ENCODE peak calls at places on chromosomes 6 and 20, in six cellular contexts. One of them, this sample, is unnamed.

GRCh38 chr6:112307707-112308106 is 39.4 kb upstream of the RFPL4B start:
- DNase-seq in ovary: no peak
- DNase-seq in IMR-90: peak; percentile 53
- DNase-seq in neural progenitor cell: no peak
- DNase-seq in breast epithelium: no peak
- DNase-seq in fibroblast of lung: no peak
- DNase-seq in this sample: no peak

GRCh38 chr6:47126647-47127339 is 84.7 kb upstream of the ADGRF1 start:
- DNase-seq in neural progenitor cell: no peak
- DNase-seq in IMR-90: no peak
- DNase-seq in breast epithelium: no peak
- DNase-seq in fibroblast of lung: no peak
- DNase-seq in ovary: no peak
- DNase-seq in this sample: no peak

GRCh38 chr6:157272866-157273755 is 50.2 kb downstream of the TMEM242 start:
- DNase-seq in breast epithelium: no peak
- DNase-seq in fibroblast of lung: no peak
- DNase-seq in IMR-90: no peak
- DNase-seq in ovary: no peak
- DNase-seq in neural progenitor cell: peak; percentile 37
- DNase-seq in this sample: peak; percentile 34

GRCh38 chr6:87722831-87723726 is 21.0 kb upstream of the AKIRIN2 start:
- DNase-seq in IMR-90: peak; percentile 95
- DNase-seq in ovary: no peak
- DNase-seq in breast epithelium: peak; percentile 65
- DNase-seq in fibroblast of lung: peak; percentile 98
- DNase-seq in neural progenitor cell: peak; percentile 76
- DNase-seq in this sample: no peak

GRCh38 chr6:16320533-16321340 is 82.3 kb downstream of the GMPR start:
- DNase-seq in neural progenitor cell: no peak
- DNase-seq in IMR-90: peak; percentile 91
- DNase-seq in ovary: no peak
- DNase-seq in fibroblast of lung: peak; percentile 90
- DNase-seq in breast epithelium: no peak
- DNase-seq in this sample: no peak

GRCh38 chr6:43770417-43771209 is 602 bp downstream of the VEGFA start:
- DNase-seq in fibroblast of lung: peak; percentile 69
- DNase-seq in IMR-90: peak; percentile 69
- DNase-seq in breast epithelium: peak; percentile 52
- DNase-seq in ovary: peak; percentile 45
- DNase-seq in neural progenitor cell: peak; percentile 79
- DNase-seq in this sample: no peak

GRCh38 chr20:48686238-48687096 is 141.3 kb downstream of the PREX1 start:
- DNase-seq in fibroblast of lung: peak; percentile 50
- DNase-seq in breast epithelium: no peak
- DNase-seq in neural progenitor cell: peak; percentile 42
- DNase-seq in IMR-90: no peak
- DNase-seq in ovary: no peak
- DNase-seq in this sample: no peak

GRCh38 chr6:83057705-83058321 is 7.8 kb downstream of the UBE3D start:
- DNase-seq in ovary: no peak
- DNase-seq in IMR-90: peak; percentile 55
- DNase-seq in fibroblast of lung: peak; percentile 55
- DNase-seq in neural progenitor cell: peak; percentile 70
- DNase-seq in breast epithelium: no peak
- DNase-seq in this sample: no peak

GRCh38 chr20:62651285-62652021 is 9.2 kb downstream of the SLCO4A1 start:
- DNase-seq in IMR-90: peak; percentile 49
- DNase-seq in fibroblast of lung: peak; percentile 64
- DNase-seq in ovary: no peak
- DNase-seq in breast epithelium: peak; percentile 57
- DNase-seq in neural progenitor cell: no peak
- DNase-seq in this sample: peak; percentile 84

GRCh38 chr6:139483082-139483481 is 108.6 kb upstream of the CITED2 start:
- DNase-seq in neural progenitor cell: peak; percentile 60
- DNase-seq in IMR-90: no peak
- DNase-seq in fibroblast of lung: no peak
- DNase-seq in breast epithelium: no peak
- DNase-seq in ovary: no peak
- DNase-seq in this sample: no peak

GRCh38 chr6:135506270-135506997 is 8.9 kb upstream of the AHI1 start:
- DNase-seq in fibroblast of lung: peak; percentile 85
- DNase-seq in neural progenitor cell: peak; percentile 37
- DNase-seq in IMR-90: peak; percentile 74
- DNase-seq in breast epithelium: no peak
- DNase-seq in ovary: no peak
- DNase-seq in this sample: no peak

GRCh38 chr6:42720739-42721138 is 1.7 kb downstream of the PRPH2 start:
- DNase-seq in ovary: no peak
- DNase-seq in neural progenitor cell: no peak
- DNase-seq in IMR-90: peak; percentile 53
- DNase-seq in breast epithelium: no peak
- DNase-seq in fibroblast of lung: no peak
- DNase-seq in this sample: no peak

GRCh38 chr6:124783344-124783743 is 178.9 kb upstream of the RNF217 start:
- DNase-seq in ovary: no peak
- DNase-seq in IMR-90: no peak
- DNase-seq in fibroblast of lung: no peak
- DNase-seq in neural progenitor cell: no peak
- DNase-seq in breast epithelium: no peak
- DNase-seq in this sample: no peak

GRCh38 chr6:68638225-68638900 is 3.3 kb downstream of the ADGRB3 start:
- DNase-seq in ovary: no peak
- DNase-seq in neural progenitor cell: peak; percentile 43
- DNase-seq in fibroblast of lung: peak; percentile 74
- DNase-seq in breast epithelium: no peak
- DNase-seq in IMR-90: peak; percentile 47
- DNase-seq in this sample: no peak

GRCh38 chr6:33209856-33210255 is 1.6 kb downstream of the RING1 start:
- DNase-seq in IMR-90: no peak
- DNase-seq in breast epithelium: no peak
- DNase-seq in neural progenitor cell: no peak
- DNase-seq in fibroblast of lung: no peak
- DNase-seq in ovary: no peak
- DNase-seq in this sample: no peak

GRCh38 chr20:33658929-33659328 is 3.2 kb upstream of the C20orf144 start:
- DNase-seq in ovary: no peak
- DNase-seq in fibroblast of lung: no peak
- DNase-seq in breast epithelium: no peak
- DNase-seq in neural progenitor cell: no peak
- DNase-seq in IMR-90: no peak
- DNase-seq in this sample: no peak

GRCh38 chr6:15246217-15247211 is 645 bp downstream of the JARID2 start:
- DNase-seq in ovary: no peak
- DNase-seq in IMR-90: peak; percentile 49
- DNase-seq in neural progenitor cell: peak; percentile 43
- DNase-seq in breast epithelium: no peak
- DNase-seq in fibroblast of lung: peak; percentile 42
- DNase-seq in this sample: no peak

GRCh38 chr20:40669692-40670091 is 19.3 kb downstream of the MAFB start:
- DNase-seq in fibroblast of lung: no peak
- DNase-seq in neural progenitor cell: no peak
- DNase-seq in breast epithelium: no peak
- DNase-seq in ovary: no peak
- DNase-seq in IMR-90: no peak
- DNase-seq in this sample: no peak

GRCh38 chr20:59939879-59940128 is 301 bp downstream of the PPP1R3D start:
- DNase-seq in neural progenitor cell: no peak
- DNase-seq in fibroblast of lung: no peak
- DNase-seq in breast epithelium: no peak
- DNase-seq in ovary: peak; percentile 31
- DNase-seq in IMR-90: peak; percentile 4
- DNase-seq in this sample: peak; percentile 16

GRCh38 chr6:25259756-25260155 is 19.4 kb upstream of the CARMIL1 start:
- DNase-seq in ovary: no peak
- DNase-seq in fibroblast of lung: no peak
- DNase-seq in neural progenitor cell: no peak
- DNase-seq in IMR-90: no peak
- DNase-seq in breast epithelium: no peak
- DNase-seq in this sample: no peak

GRCh38 chr6:3741477-3741871 is 10.0 kb downstream of the PXDC1 start:
- DNase-seq in fibroblast of lung: no peak
- DNase-seq in neural progenitor cell: peak; percentile 34
- DNase-seq in IMR-90: no peak
- DNase-seq in ovary: no peak
- DNase-seq in breast epithelium: no peak
- DNase-seq in this sample: no peak
- H3K27ac ChIP-seq in fibroblast of lung: no peak overlapping the region
- H3K27ac ChIP-seq in neural progenitor cell: no peak overlapping the region
- H3K27ac ChIP-seq in IMR-90: no peak overlapping the region
- H3K27ac ChIP-seq in ovary: no peak overlapping the region
- H3K27ac ChIP-seq in breast epithelium: peak overlapping the region; percentile 7
- H3K27ac ChIP-seq in this sample: no peak overlapping the region

DNA sequence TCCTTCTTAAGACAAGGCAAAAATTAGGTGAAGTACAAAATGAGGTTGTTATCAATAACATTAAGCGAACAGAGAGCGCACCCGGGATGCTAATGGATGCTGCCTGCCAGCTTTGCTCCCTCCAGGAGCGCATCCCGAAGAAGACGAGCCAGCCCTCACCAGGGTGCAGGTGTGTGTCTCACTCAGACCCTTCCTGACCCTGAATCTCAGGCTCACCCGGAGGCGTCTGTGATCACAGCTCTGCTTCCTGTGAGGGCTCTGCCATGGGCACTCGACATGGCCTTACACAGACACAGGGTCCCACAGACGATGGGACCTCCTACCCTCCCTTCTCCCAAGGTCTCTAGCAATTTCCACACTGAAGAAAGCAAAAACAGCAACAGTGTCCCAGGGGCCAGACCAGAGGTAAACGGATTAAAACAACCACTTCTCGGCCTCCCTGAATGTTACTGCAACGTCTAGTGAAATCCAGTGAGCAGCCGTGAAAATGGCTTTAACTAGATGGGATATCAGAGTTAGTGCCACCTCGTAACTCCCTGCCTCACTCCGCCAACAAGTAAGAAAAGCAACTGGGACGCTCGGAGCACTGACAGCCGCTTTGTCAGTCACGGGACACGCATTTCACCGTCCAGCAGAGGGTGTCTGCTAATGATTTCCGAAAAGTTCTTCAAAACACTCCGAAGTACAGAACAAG is 11.7 kb downstream of the ZBTB46 start:
- DNase-seq in ovary: no peak
- DNase-seq in neural progenitor cell: no peak
- DNase-seq in breast epithelium: no peak
- DNase-seq in fibroblast of lung: peak; percentile 64
- DNase-seq in IMR-90: peak; percentile 45
- DNase-seq in this sample: no peak
- TF ChIP-seq CTCF in ovary: peak; percentile 44
- TF ChIP-seq CTCF in neural progenitor cell: peak; percentile 41
- TF ChIP-seq CTCF in breast epithelium: no peak
- TF ChIP-seq CTCF in fibroblast of lung: peak; percentile 53
- TF ChIP-seq CTCF in IMR-90: peak; percentile 28
- TF ChIP-seq CTCF in this sample: no peak

GRCh38 chr20:55974491-55975202 is 30.7 kb downstream of the CBLN4 start:
- DNase-seq in IMR-90: no peak
- DNase-seq in neural progenitor cell: no peak
- DNase-seq in ovary: no peak
- DNase-seq in breast epithelium: no peak
- DNase-seq in fibroblast of lung: no peak
- DNase-seq in this sample: no peak
- H3K9me3 ChIP-seq in IMR-90: peaks cover 32% of the 10 kb centered on the region
- H3K9me3 ChIP-seq in neural progenitor cell: peaks cover 4% of the 10 kb centered on the region
- H3K9me3 ChIP-seq in ovary: no peaks in the 10 kb centered on the region
- H3K9me3 ChIP-seq in breast epithelium: no peaks in the 10 kb centered on the region
- H3K9me3 ChIP-seq in fibroblast of lung: no peaks in the 10 kb centered on the region
- H3K9me3 ChIP-seq in this sample: no peaks in the 10 kb centered on the region

GRCh38 chr20:6051505-6051904 is 2.4 kb downstream of the LRRN4 start:
- DNase-seq in fibroblast of lung: peak; percentile 23
- DNase-seq in neural progenitor cell: no peak
- DNase-seq in ovary: no peak
- DNase-seq in breast epithelium: no peak
- DNase-seq in IMR-90: peak; percentile 73
- DNase-seq in this sample: no peak
- H3K27ac ChIP-seq in fibroblast of lung: no peak overlapping the region
- H3K27ac ChIP-seq in neural progenitor cell: no peak overlapping the region
- H3K27ac ChIP-seq in ovary: no peak overlapping the region
- H3K27ac ChIP-seq in breast epithelium: no peak overlapping the region
- H3K27ac ChIP-seq in IMR-90: no peak overlapping the region
- H3K27ac ChIP-seq in this sample: no peak overlapping the region